ENCODE peak calls at places on chromosomes 4 and X, in six cellular contexts. K is GM18507; X is AG09319; B is central memory CD8-positive, alpha-beta T cell; W is GM12864; A is activated T-cell treated with anti-CD3 and anti-CD28 coated beads, Interleukin-2, amount 50 U/mL, for 1 hour. N is an unnamed sample.

GRCh38 chr4:141455651-141456050 is 180.7 kb upstream of the IL15 start:
- DNase-seq in B (no peak), K (no peak), X (no peak), A (no peak), W (no peak), N (no peak)

GRCh38 chr4:4344915-4345527 is 41.9 kb upstream of the NSG1 start:
- DNase-seq in X (no peak), B (no peak), A (no peak), K (no peak), W (peak), N (no peak)

GRCh38 chrX:39726810-39727209 is 370.9 kb downstream of the BCOR start:
- DNase-seq in W (no peak), A (no peak), X (no peak), K (no peak), B (no peak), N (no peak)

GRCh38 chrX:131747173-131747572 is 203.3 kb downstream of the OR13H1 start:
- DNase-seq in X (peak), A (peak), K (no peak), B (no peak), W (no peak), N (peak)

GRCh38 chr4:187995322-187996207 is at the start of gene ZFP42:
- DNase-seq in K (no peak), A (no peak), B (no peak), W (no peak), X (no peak), N (no peak)

GRCh38 chrX:40055495-40055894 is 42.3 kb downstream of the BCOR start:
- DNase-seq in K (no peak), B (no peak), X (no peak), W (no peak), A (no peak), N (no peak)

GRCh38 chrX:2935364-2935748 is 6.2 kb upstream of the ARSD start:
- DNase-seq in B (no peak), X (no peak), A (no peak), W (no peak), K (no peak), N (no peak)

GRCh38 chr4:184843984-184844554 is 18.3 kb upstream of the ACSL1 start:
- DNase-seq in B (no peak), X (no peak), W (no peak), A (no peak), K (no peak), N (no peak)

GRCh38 chr4:1600211-1600780 is 83.8 kb downstream of the FAM53A start:
- DNase-seq in X (no peak), W (no peak), A (no peak), K (no peak), B (no peak), N (no peak)

GRCh38 chrX:96474357-96475125 is 210.1 kb upstream of the DIAPH2 start:
- DNase-seq in W (no peak), K (no peak), B (no peak), A (no peak), X (no peak), N (no peak)

GRCh38 chr4:38674206-38675144 is 10.5 kb downstream of the KLF3 start:
- DNase-seq in A (no peak), X (no peak), W (no peak), B (no peak), K (no peak), N (no peak)

GRCh38 chr4:82718067-82718935 is 80.3 kb downstream of the SCD5 start:
- DNase-seq in A (no peak), W (no peak), X (no peak), K (no peak), B (no peak), N (no peak)

GRCh38 chr4:1033840-1034551 is 22.6 kb downstream of the FGFRL1 start:
- DNase-seq in A (no peak), W (no peak), B (no peak), K (no peak), X (no peak), N (peak)

GRCh38 chr4:28341784-28342183 is 1481.1 kb downstream of the STIM2 start:
- DNase-seq in A (no peak), W (no peak), B (no peak), X (no peak), K (no peak), N (no peak)

N was measured in fibroblast of the conjunctiva.